ENCODE peak calls at places on chromosome 16, in seven cellular contexts. V, R, L, K, N, O and H are unnamed samples.

GRCh38 chr16:57866529-57866918 is 64.2 kb upstream of the KIFC3 start:
- DNase-seq in R (no peak), V (no peak), N (peak; percentile 78), O (no peak), L (no peak), K (no peak), H (no peak)

GRCh38 chr16:29126057-29126494 is 141.2 kb downstream of the LAT start:
- DNase-seq in V (no peak), N (no peak), L (no peak), K (no peak), O (no peak), R (no peak), H (no peak)

GRCh38 chr16:88331989-88332920 is 50.5 kb upstream of the ZNF469 start:
- DNase-seq in O (no peak), L (peak; percentile 100), K (peak; percentile 94), R (peak; percentile 97), N (peak; percentile 88), V (peak; percentile 58), H (peak; percentile 98)

GRCh38 chr16:85103096-85104079 is 8.9 kb downstream of the CIBAR2 start:
- DNase-seq in L (no peak), O (no peak), N (no peak), R (no peak), K (no peak), V (no peak), H (no peak)

GRCh38 chr16:84357191-84357651 is 11.1 kb upstream of the ATP2C2 start:
- DNase-seq in R (no peak), N (peak; percentile 90), O (peak; percentile 12), V (no peak), K (no peak), L (peak; percentile 20), H (peak; percentile 93)

GRCh38 chr16:85413713-85414663 is 199.1 kb upstream of the GSE1 start:
- DNase-seq in V (no peak), L (no peak), O (no peak), K (no peak), N (no peak), R (no peak), H (no peak)

GRCh38 chr16:50246299-50247122 is 19.8 kb upstream of the ADCY7 start:
- DNase-seq in O (peak; percentile 39), V (no peak), L (no peak), N (no peak), R (no peak), K (no peak), H (no peak)

GRCh38 chr16:52212841-52213240 is 334.1 kb downstream of the TOX3 start:
- DNase-seq in K (no peak), N (no peak), R (no peak), O (no peak), V (no peak), L (no peak), H (no peak)

GRCh38 chr16:1677339-1677738 is 740 bp upstream of the JPT2 start:
- DNase-seq in K (no peak), O (no peak), V (no peak), L (no peak), R (no peak), N (no peak), H (no peak)

GRCh38 chr16:5633845-5634440 is 536.3 kb upstream of the EEF2KMT start:
- DNase-seq in O (no peak), R (no peak), N (peak; percentile 21), K (no peak), V (no peak), L (no peak), H (no peak)

GRCh38 chr16:83214671-83215070 is 587.9 kb downstream of the CDH13 start:
- DNase-seq in V (no peak), R (no peak), K (no peak), L (no peak), O (no peak), N (peak; percentile 24), H (peak; percentile 21)

GRCh38 chr16:80883816-80884215 is 79.4 kb upstream of the CDYL2 start:
- DNase-seq in R (no peak), V (no peak), O (no peak), L (no peak), N (no peak), K (no peak), H (no peak)

GRCh38 chr16:56450275-56450889 is 750 bp downstream of the NUDT21 start:
- DNase-seq in R (no peak), L (peak; percentile 15), O (peak; percentile 15), N (peak; percentile 18), V (no peak), K (no peak), H (peak; percentile 14)

GRCh38 chr16:17512636-17513220 is 42.0 kb upstream of the XYLT1 start:
- DNase-seq in L (peak; percentile 87), N (no peak), K (no peak), O (no peak), R (no peak), V (no peak), H (no peak)

GRCh38 chr16:67517661-67518423 is 10.8 kb upstream of the RIPOR1 start:
- DNase-seq in L (no peak), R (no peak), O (no peak), N (no peak), K (no peak), V (no peak), H (no peak)

GRCh38 chr16:90047714-90048346 is 28.6 kb upstream of the DBNDD1 start:
- DNase-seq in N (peak; percentile 16), O (no peak), K (no peak), L (no peak), R (no peak), V (no peak), H (no peak)

GRCh38 chr16:35485915-35486314 is 2026.5 kb downstream of the TP53TG3F start:
- DNase-seq in V (no peak), K (no peak), N (no peak), O (no peak), R (no peak), L (no peak), H (no peak)

GRCh38 chr16:69318911-69319289 is 7.8 kb downstream of the VPS4A start:
- DNase-seq in O (no peak), R (no peak), L (no peak), K (no peak), V (no peak), N (no peak), H (no peak)

GRCh38 chr16:85396879-85397871 is 215.9 kb upstream of the GSE1 start:
- DNase-seq in K (no peak), N (peak; percentile 61), O (no peak), R (no peak), V (no peak), L (no peak), H (no peak)

GRCh38 chr16:11309895-11310633 is 28.9 kb upstream of the PRM1 start:
- DNase-seq in K (no peak), N (no peak), R (no peak), L (no peak), V (no peak), O (no peak), H (no peak)

GRCh38 chr16:54526916-54527315 is 240.3 kb upstream of the IRX3 start:
- DNase-seq in N (peak; percentile 2), V (no peak), O (no peak), R (no peak), K (no peak), L (peak; percentile 25), H (peak; percentile 20)

GRCh38 chr16:65125322-65125721 is 3.5 kb upstream of the CDH11 start:
- DNase-seq in V (no peak), K (no peak), R (no peak), N (no peak), L (no peak), O (no peak), H (no peak)

GRCh38 chr16:75555213-75555706 is 792 bp downstream of the TMEM231 start:
- DNase-seq in O (peak; percentile 29), R (peak; percentile 89), V (peak; percentile 63), K (peak; percentile 59), L (peak; percentile 86), N (peak; percentile 93), H (peak; percentile 91)

GRCh38 chr16:17408955-17409441 is 61.8 kb downstream of the XYLT1 start:
- DNase-seq in V (no peak), L (peak; percentile 34), K (no peak), N (no peak), O (no peak), R (no peak), H (no peak)

GRCh38 chr16:50458694-50459271 is 89.4 kb upstream of the NKD1 start:
- DNase-seq in R (no peak), L (no peak), N (no peak), O (no peak), K (no peak), V (no peak), H (no peak)

GRCh38 chr16:73037845-73038570 is 9.9 kb downstream of the ZFHX3 start:
- DNase-seq in L (no peak), K (no peak), N (no peak), R (no peak), O (no peak), V (no peak), H (no peak)